ENCODE peak calls at places on chromosomes 2 and 18, in ten cellular contexts. One of them, this sample, is unnamed.
A peak's percentile ranks its signal among the peaks of the same experiment; 100 is the strongest.

GRCh38 chr2:80638759-80639158 is 334.2 kb upstream of the LRRTM1 start:
- DNase-seq in IMR-90: no peak
- DNase-seq in stimulated activated CD4-positive, alpha-beta T cell treated with anti-CD3 and anti-CD28 coated beads, Interleukin-15, amount 100 ng/mL, for 24 hours: no peak
- DNase-seq in NCI-H2171: no peak
- DNase-seq in EL: no peak
- DNase-seq in iPS-NIHi11: no peak
- DNase-seq in stimulated activated naive CD8-positive, alpha-beta T cell treated with anti-CD3 and anti-CD28 coated beads, Interleukin-15, amount 100 ng/mL, for 72 hours: no peak
- DNase-seq in Daoy: no peak
- DNase-seq in midbrain: no peak
- DNase-seq in stimulated activated CD8-positive, alpha-beta memory T cell treated with anti-CD3 and anti-CD28 coated beads, Interleukin-12 subunit alpha, Interleukin-12 subunit beta, amount 100 ng/mL, for 1 hour: no peak
- DNase-seq in this sample: no peak

GRCh38 chr18:37398248-37398920 is 167.2 kb downstream of the CELF4 start:
- DNase-seq in stimulated activated naive CD8-positive, alpha-beta T cell treated with anti-CD3 and anti-CD28 coated beads, Interleukin-15, amount 100 ng/mL, for 72 hours: no peak
- DNase-seq in iPS-NIHi11: no peak
- DNase-seq in EL: peak; percentile 81
- DNase-seq in stimulated activated CD4-positive, alpha-beta T cell treated with anti-CD3 and anti-CD28 coated beads, Interleukin-15, amount 100 ng/mL, for 24 hours: no peak
- DNase-seq in stimulated activated CD8-positive, alpha-beta memory T cell treated with anti-CD3 and anti-CD28 coated beads, Interleukin-12 subunit alpha, Interleukin-12 subunit beta, amount 100 ng/mL, for 1 hour: no peak
- DNase-seq in NCI-H2171: no peak
- DNase-seq in IMR-90: peak; percentile 17
- DNase-seq in Daoy: no peak
- DNase-seq in midbrain: no peak
- DNase-seq in this sample: no peak

GRCh38 chr2:231714639-231715498 is 6.5 kb downstream of the PTMA start:
- DNase-seq in midbrain: peak; percentile 75
- DNase-seq in stimulated activated CD8-positive, alpha-beta memory T cell treated with anti-CD3 and anti-CD28 coated beads, Interleukin-12 subunit alpha, Interleukin-12 subunit beta, amount 100 ng/mL, for 1 hour: peak; percentile 75
- DNase-seq in EL: peak; percentile 59
- DNase-seq in stimulated activated naive CD8-positive, alpha-beta T cell treated with anti-CD3 and anti-CD28 coated beads, Interleukin-15, amount 100 ng/mL, for 72 hours: peak; percentile 77
- DNase-seq in Daoy: peak; percentile 52
- DNase-seq in iPS-NIHi11: peak; percentile 73
- DNase-seq in NCI-H2171: peak; percentile 53
- DNase-seq in stimulated activated CD4-positive, alpha-beta T cell treated with anti-CD3 and anti-CD28 coated beads, Interleukin-15, amount 100 ng/mL, for 24 hours: peak; percentile 91
- DNase-seq in IMR-90: no peak
- DNase-seq in this sample: no peak

GRCh38 chr18:74389161-74389927 is 67.8 kb downstream of the DIPK1C start:
- DNase-seq in Daoy: no peak
- DNase-seq in stimulated activated CD8-positive, alpha-beta memory T cell treated with anti-CD3 and anti-CD28 coated beads, Interleukin-12 subunit alpha, Interleukin-12 subunit beta, amount 100 ng/mL, for 1 hour: no peak
- DNase-seq in stimulated activated naive CD8-positive, alpha-beta T cell treated with anti-CD3 and anti-CD28 coated beads, Interleukin-15, amount 100 ng/mL, for 72 hours: no peak
- DNase-seq in midbrain: no peak
- DNase-seq in IMR-90: no peak
- DNase-seq in iPS-NIHi11: no peak
- DNase-seq in stimulated activated CD4-positive, alpha-beta T cell treated with anti-CD3 and anti-CD28 coated beads, Interleukin-15, amount 100 ng/mL, for 24 hours: no peak
- DNase-seq in EL: no peak
- DNase-seq in NCI-H2171: no peak
- DNase-seq in this sample: no peak

GRCh38 chr2:29611850-29612249 is 309.5 kb downstream of the ALK start:
- DNase-seq in stimulated activated CD8-positive, alpha-beta memory T cell treated with anti-CD3 and anti-CD28 coated beads, Interleukin-12 subunit alpha, Interleukin-12 subunit beta, amount 100 ng/mL, for 1 hour: no peak
- DNase-seq in midbrain: no peak
- DNase-seq in stimulated activated naive CD8-positive, alpha-beta T cell treated with anti-CD3 and anti-CD28 coated beads, Interleukin-15, amount 100 ng/mL, for 72 hours: no peak
- DNase-seq in stimulated activated CD4-positive, alpha-beta T cell treated with anti-CD3 and anti-CD28 coated beads, Interleukin-15, amount 100 ng/mL, for 24 hours: no peak
- DNase-seq in IMR-90: no peak
- DNase-seq in NCI-H2171: no peak
- DNase-seq in EL: no peak
- DNase-seq in iPS-NIHi11: no peak
- DNase-seq in Daoy: no peak
- DNase-seq in this sample: no peak

GRCh38 chr18:58288922-58289797 is 245.1 kb downstream of the NEDD4L start:
- DNase-seq in stimulated activated CD4-positive, alpha-beta T cell treated with anti-CD3 and anti-CD28 coated beads, Interleukin-15, amount 100 ng/mL, for 24 hours: no peak
- DNase-seq in stimulated activated naive CD8-positive, alpha-beta T cell treated with anti-CD3 and anti-CD28 coated beads, Interleukin-15, amount 100 ng/mL, for 72 hours: no peak
- DNase-seq in NCI-H2171: peak; percentile 36
- DNase-seq in EL: peak; percentile 71
- DNase-seq in midbrain: no peak
- DNase-seq in stimulated activated CD8-positive, alpha-beta memory T cell treated with anti-CD3 and anti-CD28 coated beads, Interleukin-12 subunit alpha, Interleukin-12 subunit beta, amount 100 ng/mL, for 1 hour: no peak
- DNase-seq in iPS-NIHi11: no peak
- DNase-seq in Daoy: peak; percentile 61
- DNase-seq in IMR-90: peak; percentile 65
- DNase-seq in this sample: no peak

GRCh38 chr2:33366473-33366872 is 110.0 kb upstream of the RASGRP3 start:
- DNase-seq in stimulated activated CD4-positive, alpha-beta T cell treated with anti-CD3 and anti-CD28 coated beads, Interleukin-15, amount 100 ng/mL, for 24 hours: no peak
- DNase-seq in IMR-90: no peak
- DNase-seq in iPS-NIHi11: no peak
- DNase-seq in stimulated activated naive CD8-positive, alpha-beta T cell treated with anti-CD3 and anti-CD28 coated beads, Interleukin-15, amount 100 ng/mL, for 72 hours: no peak
- DNase-seq in midbrain: peak; percentile 54
- DNase-seq in EL: no peak
- DNase-seq in stimulated activated CD8-positive, alpha-beta memory T cell treated with anti-CD3 and anti-CD28 coated beads, Interleukin-12 subunit alpha, Interleukin-12 subunit beta, amount 100 ng/mL, for 1 hour: no peak
- DNase-seq in Daoy: peak; percentile 43
- DNase-seq in NCI-H2171: no peak
- DNase-seq in this sample: no peak

GRCh38 chr18:10406172-10406663 is 48.2 kb upstream of the APCDD1 start:
- DNase-seq in IMR-90: no peak
- DNase-seq in iPS-NIHi11: no peak
- DNase-seq in stimulated activated CD8-positive, alpha-beta memory T cell treated with anti-CD3 and anti-CD28 coated beads, Interleukin-12 subunit alpha, Interleukin-12 subunit beta, amount 100 ng/mL, for 1 hour: no peak
- DNase-seq in midbrain: no peak
- DNase-seq in Daoy: no peak
- DNase-seq in EL: no peak
- DNase-seq in stimulated activated CD4-positive, alpha-beta T cell treated with anti-CD3 and anti-CD28 coated beads, Interleukin-15, amount 100 ng/mL, for 24 hours: no peak
- DNase-seq in stimulated activated naive CD8-positive, alpha-beta T cell treated with anti-CD3 and anti-CD28 coated beads, Interleukin-15, amount 100 ng/mL, for 72 hours: no peak
- DNase-seq in NCI-H2171: no peak
- DNase-seq in this sample: no peak

GRCh38 chr18:56565596-56566355 is 72.6 kb downstream of the TXNL1 start:
- DNase-seq in stimulated activated naive CD8-positive, alpha-beta T cell treated with anti-CD3 and anti-CD28 coated beads, Interleukin-15, amount 100 ng/mL, for 72 hours: no peak
- DNase-seq in stimulated activated CD4-positive, alpha-beta T cell treated with anti-CD3 and anti-CD28 coated beads, Interleukin-15, amount 100 ng/mL, for 24 hours: no peak
- DNase-seq in EL: peak; percentile 79
- DNase-seq in Daoy: no peak
- DNase-seq in midbrain: no peak
- DNase-seq in iPS-NIHi11: no peak
- DNase-seq in NCI-H2171: no peak
- DNase-seq in stimulated activated CD8-positive, alpha-beta memory T cell treated with anti-CD3 and anti-CD28 coated beads, Interleukin-12 subunit alpha, Interleukin-12 subunit beta, amount 100 ng/mL, for 1 hour: no peak
- DNase-seq in IMR-90: peak; percentile 92
- DNase-seq in this sample: no peak

GRCh38 chr2:85913854-85914524 is 25.2 kb upstream of the ST3GAL5 start:
- DNase-seq in stimulated activated CD4-positive, alpha-beta T cell treated with anti-CD3 and anti-CD28 coated beads, Interleukin-15, amount 100 ng/mL, for 24 hours: no peak
- DNase-seq in IMR-90: peak; percentile 57
- DNase-seq in midbrain: no peak
- DNase-seq in stimulated activated CD8-positive, alpha-beta memory T cell treated with anti-CD3 and anti-CD28 coated beads, Interleukin-12 subunit alpha, Interleukin-12 subunit beta, amount 100 ng/mL, for 1 hour: no peak
- DNase-seq in Daoy: no peak
- DNase-seq in EL: peak; percentile 53
- DNase-seq in NCI-H2171: no peak
- DNase-seq in stimulated activated naive CD8-positive, alpha-beta T cell treated with anti-CD3 and anti-CD28 coated beads, Interleukin-15, amount 100 ng/mL, for 72 hours: no peak
- DNase-seq in iPS-NIHi11: no peak
- DNase-seq in this sample: no peak

GRCh38 chr2:165016772-165017411 is 61.6 kb upstream of the SLC38A11 start:
- DNase-seq in midbrain: peak; percentile 51
- DNase-seq in Daoy: peak; percentile 58
- DNase-seq in stimulated activated naive CD8-positive, alpha-beta T cell treated with anti-CD3 and anti-CD28 coated beads, Interleukin-15, amount 100 ng/mL, for 72 hours: peak; percentile 9
- DNase-seq in EL: peak; percentile 50
- DNase-seq in NCI-H2171: peak; percentile 36
- DNase-seq in iPS-NIHi11: peak; percentile 28
- DNase-seq in IMR-90: peak; percentile 65
- DNase-seq in stimulated activated CD4-positive, alpha-beta T cell treated with anti-CD3 and anti-CD28 coated beads, Interleukin-15, amount 100 ng/mL, for 24 hours: peak; percentile 19
- DNase-seq in stimulated activated CD8-positive, alpha-beta memory T cell treated with anti-CD3 and anti-CD28 coated beads, Interleukin-12 subunit alpha, Interleukin-12 subunit beta, amount 100 ng/mL, for 1 hour: no peak
- DNase-seq in this sample: no peak